ENCODE peak calls at places on chromosomes 4 and X, in seven cellular contexts. E, K, H, Z, O, I and N are unnamed samples.

GRCh38 chrX:45714864-45715263 is 514.2 kb upstream of the DIPK2B start:
- DNase-seq in H (peak), Z (no peak), I (peak), E (no peak), O (peak), K (peak), N (no peak)

GRCh38 chrX:145405012-145405411 is 157.7 kb downstream of the SPANXN1 start:
- DNase-seq in E (no peak), I (no peak), K (peak), H (peak), Z (no peak), O (peak), N (no peak)

GRCh38 chr4:79848329-79848728 is 224.7 kb downstream of the ANTXR2 start:
- DNase-seq in E (no peak), O (no peak), Z (no peak), K (no peak), I (no peak), H (no peak), N (no peak)

GRCh38 chr4:105709081-105709450 is 482 bp downstream of the GSTCD start:
- DNase-seq in O (peak), K (no peak), I (no peak), Z (no peak), H (peak), E (no peak), N (no peak)

GRCh38 chr4:108693211-108693610 is 42.8 kb downstream of the OSTC start:
- DNase-seq in H (no peak), E (no peak), I (no peak), O (no peak), K (no peak), Z (no peak), N (no peak)

GRCh38 chr4:182023469-182023868 is 219.7 kb upstream of the TENM3 start:
- DNase-seq in O (no peak), E (no peak), H (no peak), I (no peak), K (no peak), Z (no peak), N (no peak)

GRCh38 chr4:82293304-82293703 is 80.5 kb downstream of the HNRNPD start:
- DNase-seq in I (no peak), E (no peak), Z (no peak), K (no peak), O (no peak), H (peak), N (peak)

GRCh38 chr4:99863804-99864203 is 30.4 kb downstream of the LAMTOR3 start:
- DNase-seq in E (no peak), I (no peak), K (peak), O (peak), Z (peak), H (no peak), N (no peak)

GRCh38 chr4:42104521-42104920 is 47.9 kb downstream of the BEND4 start:
- DNase-seq in E (no peak), H (peak), I (no peak), O (peak), K (no peak), Z (peak), N (no peak)

GRCh38 chrX:96387801-96388200 is 296.8 kb upstream of the DIAPH2 start:
- DNase-seq in Z (no peak), I (no peak), O (no peak), K (no peak), H (no peak), E (no peak), N (no peak)

GRCh38 chr4:77777135-77777777 is 41.9 kb downstream of the CNOT6L start:
- DNase-seq in H (peak), I (no peak), O (peak), E (no peak), K (no peak), Z (no peak), N (no peak)

GRCh38 chrX:47283015-47283771 is 50.4 kb downstream of the USP11 start:
- DNase-seq in H (peak), O (no peak), E (no peak), Z (peak), K (peak), I (no peak), N (no peak)

GRCh38 chr4:22597471-22597870 is 81.6 kb upstream of the ADGRA3 start:
- DNase-seq in H (no peak), O (no peak), I (no peak), K (no peak), E (no peak), Z (no peak), N (no peak)

GRCh38 chr4:106569151-106570029 is 200.8 kb upstream of the GIMD1 start:
- DNase-seq in O (no peak), K (no peak), H (no peak), Z (no peak), E (no peak), I (no peak), N (no peak)

GRCh38 chr4:26542996-26543395 is 40.9 kb upstream of the TBC1D19 start:
- DNase-seq in K (no peak), E (no peak), I (no peak), O (no peak), H (no peak), Z (no peak), N (no peak)

GRCh38 chrX:42930951-42931350 is 153.0 kb upstream of the PPP1R2C start:
- DNase-seq in I (no peak), O (no peak), E (no peak), H (no peak), K (no peak), Z (no peak), N (no peak)

GRCh38 chrX:51894697-51895336 is 1.4 kb downstream of the MAGED1 start:
- DNase-seq in Z (no peak), E (no peak), I (peak), H (no peak), O (no peak), K (no peak), N (peak)